ENCODE peak calls at places on chromosomes 2 and 18, in six cellular contexts. G is kidney; E is hepatocyte; L is CD8-positive, alpha-beta memory T cell; C is right cardiac atrium; Z is astrocyte. F is an unnamed sample. For H3K4me1, the result is how much of the 10 kb centered on the place peaks cover.

GRCh38 chr18:36653141-36653869 is 175.5 kb downstream of the TPGS2 start:
- DNase-seq in E (no peak), Z (no peak), C (no peak), L (no peak), G (no peak), F (no peak)

GRCh38 chr18:48583568-48583967 is 44.7 kb downstream of the CTIF start:
- DNase-seq in C (no peak), Z (no peak), E (no peak), L (no peak), G (no peak), F (no peak)

GRCh38 chr2:186256540-186256939 is 229.5 kb upstream of the ZC3H15 start:
- DNase-seq in L (no peak), E (peak), Z (peak), C (no peak), G (no peak), F (no peak)

GRCh38 chr2:45610281-45611019 is 617 bp downstream of the SRBD1 start:
- DNase-seq in C (peak), L (peak), G (peak), Z (peak), E (peak), F (peak)

GRCh38 chr2:218754781-218755180 is 27.2 kb upstream of the CYP27A1 start:
- DNase-seq in E (no peak), Z (no peak), L (no peak), C (no peak), G (no peak), F (no peak)

GRCh38 chr2:200763422-200763821 is 48.3 kb upstream of the BZW1 start:
- DNase-seq in L (no peak), G (no peak), Z (peak), C (no peak), E (no peak), F (no peak)

GRCh38 chr2:101435011-101435862 is 39.7 kb downstream of the RFX8 start:
- DNase-seq in Z (peak), L (no peak), G (no peak), E (peak), C (peak), F (no peak)

GRCh38 chr2:236828002-236828401 is 257.7 kb upstream of the COPS8 start:
- DNase-seq in C (no peak), G (no peak), L (no peak), E (no peak), Z (no peak), F (no peak)

GRCh38 chr2:54310314-54310713 is 54.3 kb upstream of the TSPYL6 start:
- DNase-seq in G (no peak), L (no peak), C (no peak), Z (peak), E (no peak), F (no peak)

GRCh38 chr18:582465-582864 is 2.3 kb downstream of the CETN1 start:
- DNase-seq in Z (no peak), L (no peak), E (no peak), C (no peak), G (no peak), F (no peak)

GRCh38 chr2:98160574-98160973 is 73.6 kb downstream of the VWA3B start:
- DNase-seq in C (peak), Z (no peak), E (no peak), G (no peak), L (no peak), F (no peak)

GRCh38 chr2:43898134-43898957 is 59.6 kb downstream of the ABCG8 start:
- DNase-seq in L (no peak), Z (no peak), E (peak), G (no peak), C (peak), F (no peak)

GRCh38 chr2:61439241-61440002 is 31.5 kb downstream of the USP34 start:
- DNase-seq in G (no peak), E (no peak), C (peak), Z (no peak), L (peak), F (no peak)

GRCh38 chr18:45353530-45353929 is 261.7 kb upstream of the SLC14A2 start:
- DNase-seq in L (no peak), E (peak), C (no peak), Z (peak), G (no peak), F (no peak)

GRCh38 chr18:55509631-55510372 is 78.2 kb downstream of the TCF4 start:
- DNase-seq in Z (peak), L (no peak), C (no peak), G (no peak), E (no peak), F (no peak)

GRCh38 chr2:181738074-181738473 is 57.8 kb upstream of the NEUROD1 start:
- DNase-seq in Z (no peak), G (no peak), L (no peak), E (no peak), C (no peak), F (no peak)

GRCh38 chr2:26557244-26557925 is 79.5 kb upstream of the OTOF start:
- DNase-seq in L (no peak), Z (no peak), G (no peak), E (no peak), C (peak), F (no peak)

GRCh38 chr2:33785201-33786106 is 186.4 kb upstream of the FAM98A start:
- DNase-seq in G (no peak), L (no peak), E (no peak), Z (peak), C (no peak), F (no peak)

GRCh38 chr2:56519806-56520205 is 336.0 kb downstream of the CCDC85A start:
- DNase-seq in L (no peak), C (no peak), E (no peak), Z (peak), G (no peak), F (no peak)

GRCh38 chr18:4352746-4353522 is 102.2 kb downstream of the DLGAP1 start:
- DNase-seq in L (no peak), E (peak), C (no peak), Z (no peak), G (no peak), F (no peak)

GRCh38 chr2:201259216-201259615 is 1.1 kb upstream of the CASP8 start:
- DNase-seq in C (no peak), Z (no peak), L (no peak), G (no peak), E (no peak), F (no peak)

GRCh38 chr2:151891566-151892194 is 63.5 kb upstream of the ARL5A start:
- DNase-seq in L (no peak), C (no peak), Z (no peak), G (no peak), E (no peak), F (no peak)

GRCh38 chr18:4096501-4096900 is 358.6 kb downstream of the DLGAP1 start:
- DNase-seq in E (peak), G (no peak), C (no peak), Z (peak), L (no peak), F (no peak)

GRCh38 chr2:168529900-168530561 is 74.0 kb downstream of the CERS6 start:
- DNase-seq in E (no peak), G (no peak), L (no peak), C (no peak), Z (no peak), F (no peak)

GRCh38 chr2:43127208-43127940 is 99.0 kb downstream of the ZFP36L2 start:
- DNase-seq in L (peak), G (peak), C (peak), Z (no peak), E (no peak), F (peak)

GRCh38 chr2:131483981-131484505 is 8.1 kb downstream of the TUBA3D start:
- DNase-seq in Z (no peak), L (no peak), C (no peak), E (no peak), G (no peak), F (no peak)

GRCh38 chr2:236179653-236180500 is 11.7 kb upstream of the GBX2 start:
- DNase-seq in C (no peak), Z (peak), E (no peak), G (peak), L (no peak), F (no peak)

GRCh38 chr18:63936156-63936931 is 12.8 kb upstream of the HMSD start:
- DNase-seq in Z (peak), C (peak), E (peak), G (peak), L (peak), F (peak)

GRCh38 chr2:170465241-170465640 is 249.9 kb upstream of the SP5 start:
- DNase-seq in L (no peak), C (no peak), E (no peak), G (no peak), Z (no peak), F (no peak)

GRCh38 chr2:238098854-238099708 is 1.1 kb upstream of the ESPNL start:
- DNase-seq in E (no peak), Z (no peak), L (no peak), C (peak), G (peak), F (no peak)

GRCh38 chr2:11753886-11754704 is 7.7 kb downstream of the LPIN1 start:
- DNase-seq in L (peak), Z (peak), C (no peak), G (peak), E (no peak), F (peak)

GRCh38 chr2:219362524-219363164 is 25.1 kb downstream of the DNPEP start:
- DNase-seq in Z (peak), E (peak), C (peak), G (no peak), L (no peak), F (no peak)

GRCh38 chr2:77487074-77487803 is 34.9 kb downstream of the LRRTM4 start:
- DNase-seq in E (no peak), Z (no peak), G (peak), C (no peak), L (no peak), F (no peak)

GRCh38 chr2:42909966-42910365 is 117.6 kb upstream of the HAAO start:
- DNase-seq in L (no peak), C (peak), G (no peak), Z (no peak), E (no peak), F (no peak)

GRCh38 chr2:233331536-233331935 is 22.8 kb upstream of the DGKD start:
- DNase-seq in G (peak), E (no peak), L (peak), Z (no peak), C (peak), F (peak)

GRCh38 chr2:195706161-195706900 is 49.3 kb downstream of the SLC39A10 start:
- DNase-seq in L (no peak), C (no peak), E (no peak), Z (peak), G (no peak), F (no peak)

GRCh38 chr2:211751853-211752252 is 786.7 kb downstream of the ERBB4 start:
- DNase-seq in Z (no peak), L (no peak), E (no peak), G (no peak), C (no peak), F (no peak)

GRCh38 chr2:217420868-217421267 is 561.0 kb upstream of the TNP1 start:
- DNase-seq in Z (no peak), L (no peak), E (no peak), C (no peak), G (no peak), F (no peak)

GRCh38 chr2:217417536-217417935 is 557.7 kb upstream of the TNP1 start:
- DNase-seq in G (no peak), Z (no peak), C (no peak), L (no peak), E (no peak), F (no peak)

GRCh38 chr2:217419075-217419671 is 559.3 kb upstream of the TNP1 start:
- DNase-seq in C (no peak), Z (no peak), E (no peak), G (no peak), L (no peak), F (no peak)

GRCh38 chr2:217418090-217418489 is 558.2 kb upstream of the TNP1 start:
- DNase-seq in G (no peak), Z (peak), L (no peak), E (no peak), C (no peak), F (no peak)

DNA sequence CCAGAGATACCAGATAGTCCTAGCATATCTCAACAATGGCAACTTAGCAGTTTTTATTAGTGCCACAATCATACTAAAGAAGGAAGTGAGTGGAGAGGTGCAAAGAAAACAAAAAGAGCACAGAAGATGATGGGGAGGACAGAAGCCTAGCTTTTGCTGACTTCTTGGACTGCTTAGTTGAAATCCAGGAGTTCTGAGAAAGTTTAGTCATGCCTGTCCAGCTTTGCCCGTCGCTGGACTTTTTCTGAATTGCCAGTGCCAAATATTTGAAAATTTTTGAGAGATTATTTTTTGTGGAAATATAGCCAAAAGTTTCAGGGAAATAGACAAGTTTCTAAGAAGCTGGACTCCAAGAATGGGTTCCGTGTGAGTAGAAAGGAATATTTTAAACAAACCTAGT is 558.7 kb upstream of the TNP1 start:
- DNase-seq in E (no peak), Z (no peak), C (no peak), G (no peak), L (no peak), F (no peak)
- H3K4me1 ChIP-seq in E (under half), Z (under half), C (under half), G (under half), L (under half), F (under half)

GRCh38 chr2:37026050-37026449 is 58.1 kb downstream of the HEATR5B start:
- DNase-seq in G (no peak), Z (no peak), E (peak), C (no peak), L (no peak), F (no peak)

GRCh38 chr2:37029758-37030157 is 54.4 kb downstream of the HEATR5B start:
- DNase-seq in Z (no peak), C (no peak), E (no peak), G (no peak), L (no peak), F (no peak)
- H3K4me1 ChIP-seq in Z (under half), C (under half), E (under half), G (under half), L (under half), F (under half)

DNA sequence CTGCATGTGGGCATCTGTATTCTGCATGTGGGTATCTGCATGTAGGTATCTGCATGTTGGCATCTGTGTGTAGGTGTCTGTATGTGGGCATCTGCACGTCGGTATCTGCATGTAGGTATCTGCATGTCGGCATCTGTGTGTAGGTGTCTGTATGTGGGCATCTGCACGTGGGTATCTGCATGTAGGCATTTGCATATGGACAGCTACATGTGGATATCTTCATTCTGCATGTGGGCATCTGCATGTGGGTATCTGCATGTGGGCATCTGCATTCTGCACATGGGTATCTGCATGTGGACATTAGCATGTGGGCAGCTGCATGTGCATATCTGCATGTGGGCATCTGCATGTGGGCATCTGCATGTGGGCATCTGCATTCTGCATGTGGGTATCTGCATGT is 537.4 kb downstream of the RNF144A start:
- DNase-seq in Z (no peak), E (no peak), G (no peak), C (no peak), L (no peak), F (no peak)
- H3K4me1 ChIP-seq in Z (under half), E (under half), G (under half), C (under half), L (half or more), F (half or more)

GRCh38 chr2:20033341-20033740 is 18.1 kb downstream of the LAPTM4A start:
- DNase-seq in C (no peak), G (no peak), L (no peak), E (no peak), Z (no peak), F (no peak)
- H3K4me1 ChIP-seq in C (under half), G (under half), L (under half), E (under half), Z (under half), F (under half)

GRCh38 chr2:103788875-103789715 is 1027.3 kb downstream of the TMEM182 start:
- DNase-seq in Z (peak), C (peak), L (no peak), G (peak), E (peak), F (no peak)
- H3K4me1 ChIP-seq in Z (under half), C (under half), L (under half), G (under half), E (under half), F (under half)

DNA sequence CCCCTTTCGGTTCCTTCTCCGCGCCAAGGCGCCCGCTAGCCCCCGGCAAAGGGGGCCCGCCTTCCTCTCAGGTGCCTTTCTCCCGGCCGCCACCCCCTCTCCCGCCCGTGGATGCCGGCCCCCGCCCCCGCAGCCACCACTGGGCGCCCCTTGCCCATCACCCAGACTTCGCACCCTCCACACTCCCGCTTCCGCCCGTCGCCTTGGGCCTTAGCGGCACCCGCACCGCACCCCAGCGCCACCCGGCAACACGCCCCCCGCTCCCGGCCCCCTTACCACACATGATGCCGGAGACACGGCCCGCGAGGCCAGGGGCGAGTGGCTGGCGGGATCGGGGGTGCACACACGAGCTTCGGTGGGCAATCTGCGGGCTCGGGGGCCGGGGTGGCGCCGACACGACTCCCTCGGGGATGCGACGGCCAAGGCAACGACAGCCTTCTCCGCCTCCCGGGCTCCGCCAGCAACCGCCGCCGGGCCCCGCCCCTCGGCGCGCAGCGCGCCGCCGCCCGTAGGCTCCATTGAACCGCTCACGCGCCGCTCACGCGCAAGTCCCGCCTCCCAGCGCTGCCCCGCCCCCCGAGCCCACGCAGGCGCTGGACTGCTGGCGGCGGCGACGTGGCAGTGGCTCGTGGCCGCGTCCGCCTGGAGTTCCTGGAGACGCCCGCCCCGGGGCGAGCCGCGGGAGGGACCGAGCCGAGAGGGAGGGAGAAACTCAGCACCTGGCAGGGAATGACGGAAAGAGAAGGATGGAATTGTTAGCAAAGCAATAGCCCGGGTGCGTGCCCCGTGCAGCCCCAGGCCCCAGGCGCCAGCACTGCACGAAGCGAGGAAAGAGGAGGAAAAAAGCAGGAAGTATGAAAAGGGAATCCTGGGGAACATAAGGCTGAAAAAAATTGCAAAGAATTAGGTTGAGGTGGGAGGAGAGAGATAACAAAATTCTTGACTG is at the start of gene GFPT1:
- DNase-seq in G (peak), Z (peak), E (peak), C (peak), L (peak), F (peak)
- H3K4me1 ChIP-seq in G (under half), Z (under half), E (under half), C (under half), L (under half), F (under half)

GRCh38 chr2:188303363-188304031 is 11.8 kb downstream of the GULP1 start:
- DNase-seq in L (no peak), E (peak), G (no peak), C (no peak), Z (peak), F (no peak)
- H3K4me1 ChIP-seq in L (under half), E (under half), G (under half), C (under half), Z (under half), F (under half)